ENCODE peak calls at places on chromosomes 2 and 18, in six cellular contexts. One of them, this sample, is unnamed.

GRCh38 chr2:235746257-235746934 is 252.6 kb downstream of the AGAP1 start:
- DNase-seq in adrenal gland: peak
- DNase-seq in K562: peak
- DNase-seq in A549: peak
- DNase-seq in prostate gland: peak
- DNase-seq in sigmoid colon: peak
- DNase-seq in this sample: peak

GRCh38 chr2:65729246-65729645 is 296.8 kb upstream of the SPRED2 start:
- DNase-seq in adrenal gland: no peak
- DNase-seq in K562: no peak
- DNase-seq in A549: no peak
- DNase-seq in prostate gland: no peak
- DNase-seq in sigmoid colon: no peak
- DNase-seq in this sample: no peak

GRCh38 chr18:42574871-42575270 is 540.6 kb downstream of the RIT2 start:
- DNase-seq in adrenal gland: no peak
- DNase-seq in K562: no peak
- DNase-seq in A549: no peak
- DNase-seq in prostate gland: no peak
- DNase-seq in sigmoid colon: no peak
- DNase-seq in this sample: no peak

GRCh38 chr2:10036095-10036879 is 7.1 kb upstream of the KLF11 start:
- DNase-seq in adrenal gland: peak
- DNase-seq in K562: no peak
- DNase-seq in A549: peak
- DNase-seq in prostate gland: no peak
- DNase-seq in sigmoid colon: peak
- DNase-seq in this sample: peak

GRCh38 chr2:15507061-15507460 is 54.1 kb downstream of the NBAS start:
- DNase-seq in adrenal gland: no peak
- DNase-seq in K562: no peak
- DNase-seq in A549: no peak
- DNase-seq in prostate gland: no peak
- DNase-seq in sigmoid colon: no peak
- DNase-seq in this sample: no peak

GRCh38 chr2:13652531-13653313 is 936.0 kb downstream of the TRIB2 start:
- DNase-seq in adrenal gland: no peak
- DNase-seq in K562: no peak
- DNase-seq in A549: no peak
- DNase-seq in prostate gland: no peak
- DNase-seq in sigmoid colon: no peak
- DNase-seq in this sample: no peak

GRCh38 chr2:45712538-45712937 is 61.1 kb downstream of the PRKCE start:
- DNase-seq in adrenal gland: no peak
- DNase-seq in K562: no peak
- DNase-seq in A549: no peak
- DNase-seq in prostate gland: no peak
- DNase-seq in sigmoid colon: no peak
- DNase-seq in this sample: no peak

GRCh38 chr2:241808051-241808450 is 942 bp upstream of the NEU4 start:
- DNase-seq in adrenal gland: no peak
- DNase-seq in K562: no peak
- DNase-seq in A549: no peak
- DNase-seq in prostate gland: no peak
- DNase-seq in sigmoid colon: no peak
- DNase-seq in this sample: no peak

GRCh38 chr2:174597347-174598047 is at the start of gene WIPF1:
- DNase-seq in adrenal gland: peak
- DNase-seq in K562: no peak
- DNase-seq in A549: no peak
- DNase-seq in prostate gland: no peak
- DNase-seq in sigmoid colon: no peak
- DNase-seq in this sample: peak

GRCh38 chr2:240291940-240292574 is 143.4 kb upstream of the GPC1 start:
- DNase-seq in adrenal gland: no peak
- DNase-seq in K562: no peak
- DNase-seq in A549: no peak
- DNase-seq in prostate gland: no peak
- DNase-seq in sigmoid colon: no peak
- DNase-seq in this sample: no peak

GRCh38 chr18:5057348-5058012 is 139.6 kb downstream of the AKAIN1 start:
- DNase-seq in adrenal gland: peak
- DNase-seq in K562: peak
- DNase-seq in A549: peak
- DNase-seq in prostate gland: no peak
- DNase-seq in sigmoid colon: peak
- DNase-seq in this sample: peak

GRCh38 chr2:20231632-20232031 is 6.7 kb upstream of the SDC1 start:
- DNase-seq in adrenal gland: no peak
- DNase-seq in K562: no peak
- DNase-seq in A549: peak
- DNase-seq in prostate gland: peak
- DNase-seq in sigmoid colon: no peak
- DNase-seq in this sample: peak

DNA sequence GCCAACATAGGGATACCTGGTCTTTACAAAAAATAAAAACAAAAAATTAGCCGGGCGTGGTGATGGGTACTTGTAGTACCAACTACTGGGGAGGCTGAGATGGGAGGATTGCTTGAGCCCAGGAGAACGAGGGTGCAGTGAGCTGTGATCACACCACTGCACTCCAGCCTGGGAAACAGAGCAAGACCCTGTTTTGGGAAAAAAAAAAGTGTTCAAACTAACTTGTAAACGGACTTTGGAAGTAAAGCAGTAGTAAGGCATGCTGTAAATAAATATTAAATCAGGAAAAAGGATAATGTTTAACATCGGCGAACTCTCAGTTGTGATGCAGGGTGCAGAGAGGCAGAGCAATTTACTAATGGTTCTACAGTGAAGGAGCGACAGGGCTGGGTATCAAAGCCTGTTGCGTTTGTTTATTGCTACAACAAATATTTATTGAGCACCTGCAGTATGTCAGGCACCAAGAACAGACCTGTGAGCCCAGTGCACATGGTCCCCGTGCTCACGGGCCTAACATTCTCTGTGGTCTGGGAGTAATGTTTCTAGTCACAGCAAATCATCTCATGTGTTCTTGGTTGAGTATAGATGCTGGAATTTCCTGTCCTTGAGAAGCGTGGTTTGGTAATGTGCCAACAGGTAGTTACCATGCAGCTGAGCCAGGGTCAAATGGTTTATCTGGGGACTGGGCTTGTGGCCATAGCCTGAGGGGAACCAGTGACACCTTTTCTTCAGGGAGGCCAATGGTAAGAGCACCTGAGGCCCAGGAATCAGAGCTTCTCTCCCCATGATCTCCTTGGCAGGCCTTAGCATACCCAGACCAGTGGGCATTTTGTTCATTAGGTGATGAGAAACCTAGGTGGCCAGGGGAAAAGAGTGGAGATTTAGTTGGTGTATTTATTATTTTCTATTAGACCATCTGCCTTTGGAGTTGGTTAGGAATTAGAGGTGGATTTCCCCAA is 27.9 kb upstream of the GREB1 start:
- DNase-seq in adrenal gland: no peak
- DNase-seq in K562: no peak
- DNase-seq in A549: no peak
- DNase-seq in prostate gland: no peak
- DNase-seq in sigmoid colon: no peak
- DNase-seq in this sample: peak
- TF ChIP-seq POLR2A in adrenal gland: no peak
- TF ChIP-seq POLR2A in K562: no peak
- TF ChIP-seq POLR2A in A549: no peak
- TF ChIP-seq POLR2A in prostate gland: no peak
- TF ChIP-seq POLR2A in sigmoid colon: no peak
- TF ChIP-seq POLR2A in this sample: no peak

GRCh38 chr2:238286095-238286494 is 2.3 kb downstream of the PER2 start:
- DNase-seq in adrenal gland: peak
- DNase-seq in K562: no peak
- DNase-seq in A549: no peak
- DNase-seq in prostate gland: no peak
- DNase-seq in sigmoid colon: no peak
- DNase-seq in this sample: no peak

GRCh38 chr2:238287702-238288649 is at the start of gene PER2:
- DNase-seq in adrenal gland: peak
- DNase-seq in K562: peak
- DNase-seq in A549: peak
- DNase-seq in prostate gland: peak
- DNase-seq in sigmoid colon: peak
- DNase-seq in this sample: peak

GRCh38 chr2:238286987-238287386 is 1.4 kb downstream of the PER2 start:
- DNase-seq in adrenal gland: peak
- DNase-seq in K562: no peak
- DNase-seq in A549: no peak
- DNase-seq in prostate gland: peak
- DNase-seq in sigmoid colon: peak
- DNase-seq in this sample: no peak

GRCh38 chr2:238285653-238286082 is 2.7 kb downstream of the PER2 start:
- DNase-seq in adrenal gland: peak
- DNase-seq in K562: no peak
- DNase-seq in A549: peak
- DNase-seq in prostate gland: peak
- DNase-seq in sigmoid colon: peak
- DNase-seq in this sample: no peak

DNA sequence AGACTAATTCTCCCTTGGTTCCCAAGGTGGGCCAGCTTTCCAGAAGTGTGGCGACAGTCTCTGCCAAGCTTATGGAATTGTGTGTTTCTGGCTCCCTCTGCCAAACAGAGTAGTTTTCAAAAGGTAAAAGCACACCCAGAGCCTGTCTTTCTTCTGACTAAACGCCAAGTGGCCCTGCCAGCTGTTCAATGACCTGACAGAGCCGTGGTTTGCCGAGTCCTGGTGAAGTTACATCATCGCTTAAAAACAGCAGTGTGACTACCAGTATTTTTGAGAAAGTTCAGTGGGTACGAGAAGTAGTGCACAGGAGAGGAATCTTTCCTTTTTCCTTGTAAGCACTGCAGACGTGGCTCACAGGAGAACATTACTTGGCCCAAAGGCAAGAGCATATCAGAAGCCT is 1.9 kb downstream of the PER2 start:
- DNase-seq in adrenal gland: peak
- DNase-seq in K562: no peak
- DNase-seq in A549: no peak
- DNase-seq in prostate gland: peak
- DNase-seq in sigmoid colon: peak
- DNase-seq in this sample: no peak
- TF ChIP-seq POLR2A in adrenal gland: peak
- TF ChIP-seq POLR2A in K562: no peak
- TF ChIP-seq POLR2A in A549: no peak
- TF ChIP-seq POLR2A in prostate gland: peak
- TF ChIP-seq POLR2A in sigmoid colon: no peak
- TF ChIP-seq POLR2A in this sample: no peak

GRCh38 chr2:96847586-96847985 is 3.8 kb upstream of the ANKRD23 start:
- DNase-seq in adrenal gland: no peak
- DNase-seq in K562: no peak
- DNase-seq in A549: no peak
- DNase-seq in prostate gland: no peak
- DNase-seq in sigmoid colon: no peak
- DNase-seq in this sample: no peak

GRCh38 chr2:96852667-96853066 is 5.1 kb downstream of the ANKRD39 start:
- DNase-seq in adrenal gland: no peak
- DNase-seq in K562: no peak
- DNase-seq in A549: no peak
- DNase-seq in prostate gland: no peak
- DNase-seq in sigmoid colon: no peak
- DNase-seq in this sample: no peak

GRCh38 chr2:96843538-96844268 is at the start of gene ANKRD23:
- DNase-seq in adrenal gland: no peak
- DNase-seq in K562: no peak
- DNase-seq in A549: no peak
- DNase-seq in prostate gland: no peak
- DNase-seq in sigmoid colon: no peak
- DNase-seq in this sample: no peak

GRCh38 chr2:96844405-96844808 is 586 bp upstream of the ANKRD23 start:
- DNase-seq in adrenal gland: no peak
- DNase-seq in K562: no peak
- DNase-seq in A549: no peak
- DNase-seq in prostate gland: no peak
- DNase-seq in sigmoid colon: no peak
- DNase-seq in this sample: no peak

DNA sequence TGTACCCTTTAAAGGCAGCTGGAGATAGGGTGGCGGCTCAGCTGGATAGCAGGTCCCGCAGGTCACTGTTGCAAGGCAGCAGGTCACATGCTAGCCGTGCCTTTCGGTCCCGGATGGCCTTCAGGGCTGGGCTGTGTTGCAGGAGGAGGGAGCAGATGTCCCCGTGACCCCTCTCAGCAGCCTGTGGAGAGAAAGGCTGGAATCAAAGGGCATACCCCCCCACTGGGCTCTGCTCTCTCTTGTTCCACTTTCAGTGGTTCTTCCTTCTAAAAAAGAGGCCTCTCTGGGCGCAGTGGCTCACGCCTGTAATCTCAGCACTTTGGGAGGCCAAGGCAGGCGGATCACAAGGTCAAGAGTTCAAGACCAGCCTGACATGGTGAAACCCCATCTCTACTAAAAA is 4.4 kb upstream of the ANKRD23 start:
- DNase-seq in adrenal gland: peak
- DNase-seq in K562: no peak
- DNase-seq in A549: no peak
- DNase-seq in prostate gland: no peak
- DNase-seq in sigmoid colon: no peak
- DNase-seq in this sample: no peak
- TF ChIP-seq POLR2A in adrenal gland: no peak
- TF ChIP-seq POLR2A in K562: no peak
- TF ChIP-seq POLR2A in A549: no peak
- TF ChIP-seq POLR2A in prostate gland: no peak
- TF ChIP-seq POLR2A in sigmoid colon: no peak
- TF ChIP-seq POLR2A in this sample: no peak

GRCh38 chr2:128318776-128319456 is at the start of gene HS6ST1:
- DNase-seq in adrenal gland: peak
- DNase-seq in K562: peak
- DNase-seq in A549: peak
- DNase-seq in prostate gland: peak
- DNase-seq in sigmoid colon: peak
- DNase-seq in this sample: peak
- TF ChIP-seq POLR2A in adrenal gland: peak
- TF ChIP-seq POLR2A in K562: no peak
- TF ChIP-seq POLR2A in A549: peak
- TF ChIP-seq POLR2A in prostate gland: peak
- TF ChIP-seq POLR2A in sigmoid colon: no peak
- TF ChIP-seq POLR2A in this sample: peak

GRCh38 chr18:22560283-22560627 is 142.5 kb upstream of the CTAGE1 start:
- DNase-seq in adrenal gland: no peak
- DNase-seq in K562: no peak
- DNase-seq in A549: no peak
- DNase-seq in prostate gland: no peak
- DNase-seq in sigmoid colon: no peak
- DNase-seq in this sample: no peak

GRCh38 chr18:22564036-22564435 is 146.3 kb upstream of the CTAGE1 start:
- DNase-seq in adrenal gland: no peak
- DNase-seq in K562: no peak
- DNase-seq in A549: no peak
- DNase-seq in prostate gland: no peak
- DNase-seq in sigmoid colon: no peak
- DNase-seq in this sample: no peak

GRCh38 chr18:22560797-22561196 is 143.1 kb upstream of the CTAGE1 start:
- DNase-seq in adrenal gland: no peak
- DNase-seq in K562: no peak
- DNase-seq in A549: no peak
- DNase-seq in prostate gland: no peak
- DNase-seq in sigmoid colon: no peak
- DNase-seq in this sample: no peak

GRCh38 chr18:22559414-22560282 is 141.9 kb upstream of the CTAGE1 start:
- DNase-seq in adrenal gland: peak
- DNase-seq in K562: peak
- DNase-seq in A549: peak
- DNase-seq in prostate gland: peak
- DNase-seq in sigmoid colon: peak
- DNase-seq in this sample: peak

GRCh38 chr18:22563098-22563707 is 145.5 kb upstream of the CTAGE1 start:
- DNase-seq in adrenal gland: peak
- DNase-seq in K562: peak
- DNase-seq in A549: peak
- DNase-seq in prostate gland: peak
- DNase-seq in sigmoid colon: no peak
- DNase-seq in this sample: peak
- TF ChIP-seq POLR2A in adrenal gland: no peak
- TF ChIP-seq POLR2A in K562: no peak
- TF ChIP-seq POLR2A in A549: no peak
- TF ChIP-seq POLR2A in prostate gland: no peak
- TF ChIP-seq POLR2A in sigmoid colon: no peak
- TF ChIP-seq POLR2A in this sample: no peak